ENCODE peak calls at places on chromosomes 6 and 20, in eight cellular contexts. One of them, this sample, is unnamed.

GRCh38 chr20:50027611-50028105 is 44.9 kb downstream of the SNAI1 start:
- DNase-seq in left cardiac atrium: peak
- DNase-seq in cardiac muscle cell: peak
- DNase-seq in stromal cell of bone marrow: peak
- DNase-seq in EL: peak
- DNase-seq in WTC11: no peak
- DNase-seq in AG04450: peak
- DNase-seq in GM04504: peak
- DNase-seq in this sample: peak

GRCh38 chr6:51608932-51609331 is 478.5 kb downstream of the PKHD1 start:
- DNase-seq in left cardiac atrium: no peak
- DNase-seq in cardiac muscle cell: no peak
- DNase-seq in stromal cell of bone marrow: no peak
- DNase-seq in EL: no peak
- DNase-seq in WTC11: no peak
- DNase-seq in AG04450: no peak
- DNase-seq in GM04504: no peak
- DNase-seq in this sample: no peak

GRCh38 chr20:32354592-32355416 is 3.3 kb upstream of the ASXL1 start:
- DNase-seq in left cardiac atrium: no peak
- DNase-seq in cardiac muscle cell: peak
- DNase-seq in stromal cell of bone marrow: peak
- DNase-seq in EL: peak
- DNase-seq in WTC11: no peak
- DNase-seq in AG04450: no peak
- DNase-seq in GM04504: no peak
- DNase-seq in this sample: peak

GRCh38 chr6:29631209-29631810 is 1.7 kb downstream of the GABBR1 start:
- DNase-seq in left cardiac atrium: no peak
- DNase-seq in cardiac muscle cell: peak
- DNase-seq in stromal cell of bone marrow: no peak
- DNase-seq in EL: no peak
- DNase-seq in WTC11: peak
- DNase-seq in AG04450: no peak
- DNase-seq in GM04504: no peak
- DNase-seq in this sample: peak

GRCh38 chr20:60956194-60956593 is 295.9 kb upstream of the CDH4 start:
- DNase-seq in left cardiac atrium: no peak
- DNase-seq in cardiac muscle cell: no peak
- DNase-seq in stromal cell of bone marrow: no peak
- DNase-seq in EL: no peak
- DNase-seq in WTC11: no peak
- DNase-seq in AG04450: no peak
- DNase-seq in GM04504: no peak
- DNase-seq in this sample: no peak

GRCh38 chr6:13441778-13442177 is 45.6 kb downstream of the GFOD1 start:
- DNase-seq in left cardiac atrium: no peak
- DNase-seq in cardiac muscle cell: no peak
- DNase-seq in stromal cell of bone marrow: no peak
- DNase-seq in EL: no peak
- DNase-seq in WTC11: no peak
- DNase-seq in AG04450: no peak
- DNase-seq in GM04504: no peak
- DNase-seq in this sample: no peak

GRCh38 chr20:10511166-10511506 is 76.0 kb downstream of the SLX4IP start:
- DNase-seq in left cardiac atrium: no peak
- DNase-seq in cardiac muscle cell: no peak
- DNase-seq in stromal cell of bone marrow: no peak
- DNase-seq in EL: no peak
- DNase-seq in WTC11: no peak
- DNase-seq in AG04450: no peak
- DNase-seq in GM04504: no peak
- DNase-seq in this sample: no peak

GRCh38 chr6:159107451-159108260 is 61.5 kb upstream of the FNDC1 start:
- DNase-seq in left cardiac atrium: no peak
- DNase-seq in cardiac muscle cell: no peak
- DNase-seq in stromal cell of bone marrow: no peak
- DNase-seq in EL: no peak
- DNase-seq in WTC11: no peak
- DNase-seq in AG04450: no peak
- DNase-seq in GM04504: no peak
- DNase-seq in this sample: no peak

GRCh38 chr6:129686941-129687627 is 22.9 kb downstream of the ARHGAP18 start:
- DNase-seq in left cardiac atrium: no peak
- DNase-seq in cardiac muscle cell: peak
- DNase-seq in stromal cell of bone marrow: no peak
- DNase-seq in EL: peak
- DNase-seq in WTC11: no peak
- DNase-seq in AG04450: no peak
- DNase-seq in GM04504: no peak
- DNase-seq in this sample: peak

GRCh38 chr6:42367353-42368011 is 84.2 kb downstream of the TRERF1 start:
- DNase-seq in left cardiac atrium: no peak
- DNase-seq in cardiac muscle cell: no peak
- DNase-seq in stromal cell of bone marrow: no peak
- DNase-seq in EL: peak
- DNase-seq in WTC11: no peak
- DNase-seq in AG04450: no peak
- DNase-seq in GM04504: no peak
- DNase-seq in this sample: peak

GRCh38 chr6:72616406-72617015 is 5.4 kb upstream of the KCNQ5 start:
- DNase-seq in left cardiac atrium: no peak
- DNase-seq in cardiac muscle cell: peak
- DNase-seq in stromal cell of bone marrow: no peak
- DNase-seq in EL: peak
- DNase-seq in WTC11: no peak
- DNase-seq in AG04450: no peak
- DNase-seq in GM04504: no peak
- DNase-seq in this sample: peak

GRCh38 chr6:42933195-42933594 is 3.9 kb downstream of the CNPY3 start:
- DNase-seq in left cardiac atrium: no peak
- DNase-seq in cardiac muscle cell: peak
- DNase-seq in stromal cell of bone marrow: no peak
- DNase-seq in EL: no peak
- DNase-seq in WTC11: no peak
- DNase-seq in AG04450: no peak
- DNase-seq in GM04504: no peak
- DNase-seq in this sample: no peak

GRCh38 chr6:36516559-36516958 is 30.7 kb downstream of the STK38 start:
- DNase-seq in left cardiac atrium: no peak
- DNase-seq in cardiac muscle cell: no peak
- DNase-seq in stromal cell of bone marrow: no peak
- DNase-seq in EL: no peak
- DNase-seq in WTC11: no peak
- DNase-seq in AG04450: no peak
- DNase-seq in GM04504: no peak
- DNase-seq in this sample: no peak

GRCh38 chr6:31870385-31870921 is 7.8 kb upstream of the NEU1 start:
- DNase-seq in left cardiac atrium: no peak
- DNase-seq in cardiac muscle cell: no peak
- DNase-seq in stromal cell of bone marrow: no peak
- DNase-seq in EL: no peak
- DNase-seq in WTC11: peak
- DNase-seq in AG04450: no peak
- DNase-seq in GM04504: no peak
- DNase-seq in this sample: no peak

GRCh38 chr20:21323640-21324039 is 20.5 kb downstream of the XRN2 start:
- DNase-seq in left cardiac atrium: no peak
- DNase-seq in cardiac muscle cell: peak
- DNase-seq in stromal cell of bone marrow: no peak
- DNase-seq in EL: peak
- DNase-seq in WTC11: no peak
- DNase-seq in AG04450: peak
- DNase-seq in GM04504: peak
- DNase-seq in this sample: peak

GRCh38 chr20:50136822-50137599 is 16.5 kb downstream of the PEDS1 start:
- DNase-seq in left cardiac atrium: no peak
- DNase-seq in cardiac muscle cell: no peak
- DNase-seq in stromal cell of bone marrow: no peak
- DNase-seq in EL: peak
- DNase-seq in WTC11: no peak
- DNase-seq in AG04450: no peak
- DNase-seq in GM04504: no peak
- DNase-seq in this sample: peak

GRCh38 chr6:156809034-156809433 is 31.9 kb downstream of the ARID1B start:
- DNase-seq in left cardiac atrium: no peak
- DNase-seq in cardiac muscle cell: peak
- DNase-seq in stromal cell of bone marrow: no peak
- DNase-seq in EL: peak
- DNase-seq in WTC11: no peak
- DNase-seq in AG04450: no peak
- DNase-seq in GM04504: peak
- DNase-seq in this sample: peak

GRCh38 chr6:43669922-43670622 is 17.5 kb downstream of the MRPS18A start:
- DNase-seq in left cardiac atrium: no peak
- DNase-seq in cardiac muscle cell: peak
- DNase-seq in stromal cell of bone marrow: no peak
- DNase-seq in EL: no peak
- DNase-seq in WTC11: no peak
- DNase-seq in AG04450: no peak
- DNase-seq in GM04504: no peak
- DNase-seq in this sample: no peak

GRCh38 chr6:73523434-73524123 is 2.7 kb upstream of the EEF1A1 start:
- DNase-seq in left cardiac atrium: peak
- DNase-seq in cardiac muscle cell: peak
- DNase-seq in stromal cell of bone marrow: no peak
- DNase-seq in EL: peak
- DNase-seq in WTC11: peak
- DNase-seq in AG04450: no peak
- DNase-seq in GM04504: no peak
- DNase-seq in this sample: peak

GRCh38 chr6:121302882-121303281 is 31.4 kb downstream of the TBC1D32 start:
- DNase-seq in left cardiac atrium: no peak
- DNase-seq in cardiac muscle cell: no peak
- DNase-seq in stromal cell of bone marrow: no peak
- DNase-seq in EL: no peak
- DNase-seq in WTC11: no peak
- DNase-seq in AG04450: no peak
- DNase-seq in GM04504: no peak
- DNase-seq in this sample: no peak

GRCh38 chr6:53929340-53930120 is 134.7 kb downstream of the LRRC1 start:
- DNase-seq in left cardiac atrium: no peak
- DNase-seq in cardiac muscle cell: no peak
- DNase-seq in stromal cell of bone marrow: no peak
- DNase-seq in EL: no peak
- DNase-seq in WTC11: no peak
- DNase-seq in AG04450: no peak
- DNase-seq in GM04504: no peak
- DNase-seq in this sample: no peak

GRCh38 chr6:136474241-136474640 is 76.0 kb downstream of the MAP7 start:
- DNase-seq in left cardiac atrium: no peak
- DNase-seq in cardiac muscle cell: no peak
- DNase-seq in stromal cell of bone marrow: no peak
- DNase-seq in EL: no peak
- DNase-seq in WTC11: no peak
- DNase-seq in AG04450: no peak
- DNase-seq in GM04504: no peak
- DNase-seq in this sample: no peak

GRCh38 chr6:31597006-31597405 is 4.2 kb upstream of the NCR3 start:
- DNase-seq in left cardiac atrium: no peak
- DNase-seq in cardiac muscle cell: peak
- DNase-seq in stromal cell of bone marrow: no peak
- DNase-seq in EL: peak
- DNase-seq in WTC11: no peak
- DNase-seq in AG04450: no peak
- DNase-seq in GM04504: no peak
- DNase-seq in this sample: peak

GRCh38 chr6:32837651-32838113 is 857 bp downstream of the TAP2 start:
- DNase-seq in left cardiac atrium: no peak
- DNase-seq in cardiac muscle cell: peak
- DNase-seq in stromal cell of bone marrow: no peak
- DNase-seq in EL: peak
- DNase-seq in WTC11: no peak
- DNase-seq in AG04450: no peak
- DNase-seq in GM04504: no peak
- DNase-seq in this sample: no peak

GRCh38 chr6:96164802-96165201 is 149.0 kb downstream of the FUT9 start:
- DNase-seq in left cardiac atrium: no peak
- DNase-seq in cardiac muscle cell: no peak
- DNase-seq in stromal cell of bone marrow: no peak
- DNase-seq in EL: no peak
- DNase-seq in WTC11: no peak
- DNase-seq in AG04450: no peak
- DNase-seq in GM04504: no peak
- DNase-seq in this sample: no peak

GRCh38 chr6:25816252-25816651 is 15.6 kb downstream of the SLC17A1 start:
- DNase-seq in left cardiac atrium: no peak
- DNase-seq in cardiac muscle cell: no peak
- DNase-seq in stromal cell of bone marrow: no peak
- DNase-seq in EL: no peak
- DNase-seq in WTC11: no peak
- DNase-seq in AG04450: no peak
- DNase-seq in GM04504: no peak
- DNase-seq in this sample: no peak

GRCh38 chr20:50151034-50151743 is 2.3 kb downstream of the PEDS1 start:
- DNase-seq in left cardiac atrium: no peak
- DNase-seq in cardiac muscle cell: no peak
- DNase-seq in stromal cell of bone marrow: no peak
- DNase-seq in EL: no peak
- DNase-seq in WTC11: no peak
- DNase-seq in AG04450: no peak
- DNase-seq in GM04504: no peak
- DNase-seq in this sample: no peak

GRCh38 chr6:56033451-56033850 is 158.1 kb upstream of the BMP5 start:
- DNase-seq in left cardiac atrium: no peak
- DNase-seq in cardiac muscle cell: no peak
- DNase-seq in stromal cell of bone marrow: no peak
- DNase-seq in EL: no peak
- DNase-seq in WTC11: no peak
- DNase-seq in AG04450: no peak
- DNase-seq in GM04504: no peak
- DNase-seq in this sample: no peak

GRCh38 chr6:42960243-42961019 is at the start of gene GNMT:
- DNase-seq in left cardiac atrium: peak
- DNase-seq in cardiac muscle cell: peak
- DNase-seq in stromal cell of bone marrow: no peak
- DNase-seq in EL: peak
- DNase-seq in WTC11: peak
- DNase-seq in AG04450: no peak
- DNase-seq in GM04504: no peak
- DNase-seq in this sample: no peak

GRCh38 chr6:36024154-36024760 is at the start of gene SLC26A8:
- DNase-seq in left cardiac atrium: peak
- DNase-seq in cardiac muscle cell: no peak
- DNase-seq in stromal cell of bone marrow: no peak
- DNase-seq in EL: no peak
- DNase-seq in WTC11: peak
- DNase-seq in AG04450: no peak
- DNase-seq in GM04504: no peak
- DNase-seq in this sample: no peak

GRCh38 chr20:1847780-1848179 is 47.4 kb upstream of the SIRPA start:
- DNase-seq in left cardiac atrium: no peak
- DNase-seq in cardiac muscle cell: no peak
- DNase-seq in stromal cell of bone marrow: no peak
- DNase-seq in EL: no peak
- DNase-seq in WTC11: no peak
- DNase-seq in AG04450: no peak
- DNase-seq in GM04504: no peak
- DNase-seq in this sample: no peak

GRCh38 chr20:48096957-48097890 is 311.9 kb upstream of the SULF2 start:
- DNase-seq in left cardiac atrium: no peak
- DNase-seq in cardiac muscle cell: no peak
- DNase-seq in stromal cell of bone marrow: no peak
- DNase-seq in EL: no peak
- DNase-seq in WTC11: no peak
- DNase-seq in AG04450: no peak
- DNase-seq in GM04504: no peak
- DNase-seq in this sample: no peak

GRCh38 chr6:158500016-158500735 is 59.7 kb upstream of the TMEM181 start:
- DNase-seq in left cardiac atrium: no peak
- DNase-seq in cardiac muscle cell: no peak
- DNase-seq in stromal cell of bone marrow: no peak
- DNase-seq in EL: peak
- DNase-seq in WTC11: no peak
- DNase-seq in AG04450: no peak
- DNase-seq in GM04504: peak
- DNase-seq in this sample: peak

GRCh38 chr20:20411841-20412240 is 43.9 kb downstream of the INSM1 start:
- DNase-seq in left cardiac atrium: no peak
- DNase-seq in cardiac muscle cell: no peak
- DNase-seq in stromal cell of bone marrow: no peak
- DNase-seq in EL: no peak
- DNase-seq in WTC11: no peak
- DNase-seq in AG04450: no peak
- DNase-seq in GM04504: no peak
- DNase-seq in this sample: no peak